ENCODE peak calls at places on chromosome 11, in ten cellular contexts. U, B, O, T, Y, G, Q, P, A and S are unnamed samples.

GRCh38 chr11:70569173-70569890 is 171.0 kb downstream of the CTTN start:
- DNase-seq in U (no peak), B (no peak), O (no peak), T (no peak), Y (no peak), G (no peak), Q (no peak), P (no peak), A (no peak), S (no peak)

GRCh38 chr11:2584812-2585565 is 114.8 kb downstream of the KCNQ1OT1 start:
- DNase-seq in U (peak; percentile 46), B (no peak), O (no peak), T (no peak), Y (peak; percentile 8), G (no peak), Q (no peak), P (peak; percentile 10), A (peak; percentile 1), S (no peak)

GRCh38 chr11:10519630-10520029 is 21.4 kb downstream of the RNF141 start:
- DNase-seq in U (no peak), B (no peak), O (no peak), T (no peak), Y (no peak), G (no peak), Q (no peak), P (no peak), A (no peak), S (no peak)

GRCh38 chr11:9529333-9529648 is 44.2 kb upstream of the WEE1 start:
- DNase-seq in U (peak; percentile 74), B (no peak), O (no peak), T (no peak), Y (no peak), G (no peak), Q (no peak), P (no peak), A (no peak), S (peak; percentile 79)

GRCh38 chr11:94171693-94172440 is 43.2 kb downstream of the PANX1 start:
- DNase-seq in U (peak; percentile 61), B (peak; percentile 49), O (no peak), T (peak; percentile 31), Y (no peak), G (peak; percentile 49), Q (peak; percentile 6), P (no peak), A (peak; percentile 38), S (peak; percentile 46)

GRCh38 chr11:43983221-43983795 is 40.9 kb downstream of the C11orf96 start:
- DNase-seq in U (no peak), B (no peak), O (no peak), T (no peak), Y (no peak), G (no peak), Q (no peak), P (no peak), A (no peak), S (no peak)

GRCh38 chr11:125347261-125347585 is 148.8 kb downstream of the FEZ1 start:
- DNase-seq in U (no peak), B (no peak), O (no peak), T (no peak), Y (no peak), G (peak; percentile 88), Q (no peak), P (no peak), A (no peak), S (no peak)

GRCh38 chr11:61803889-61804647 is 11.4 kb downstream of the FEN1 start:
- DNase-seq in U (no peak), B (no peak), O (no peak), T (no peak), Y (no peak), G (no peak), Q (no peak), P (peak; percentile 48), A (no peak), S (no peak)

GRCh38 chr11:33452806-33453205 is 195.6 kb downstream of the HIPK3 start:
- DNase-seq in U (peak; percentile 85), B (no peak), O (peak; percentile 82), T (no peak), Y (no peak), G (no peak), Q (no peak), P (no peak), A (no peak), S (peak; percentile 27)

GRCh38 chr11:65204646-65205601 is 23.2 kb downstream of the CAPN1 start:
- DNase-seq in U (peak; percentile 85), B (peak; percentile 46), O (no peak), T (peak; percentile 65), Y (peak; percentile 43), G (peak; percentile 73), Q (no peak), P (peak; percentile 20), A (peak; percentile 67), S (peak; percentile 74)

GRCh38 chr11:47914743-47915142 is 65.6 kb upstream of the PTPRJ start:
- DNase-seq in U (no peak), B (no peak), O (no peak), T (no peak), Y (no peak), G (no peak), Q (no peak), P (no peak), A (no peak), S (peak; percentile 43)

GRCh38 chr11:115581871-115582639 is 77.8 kb upstream of the CADM1 start:
- DNase-seq in U (peak; percentile 84), B (no peak), O (no peak), T (no peak), Y (no peak), G (no peak), Q (peak; percentile 72), P (no peak), A (no peak), S (peak; percentile 96)

GRCh38 chr11:57546869-57547518 is 9.6 kb downstream of the SMTNL1 start:
- DNase-seq in U (peak; percentile 89), B (peak; percentile 63), O (no peak), T (no peak), Y (no peak), G (no peak), Q (no peak), P (peak; percentile 59), A (no peak), S (peak; percentile 16)

GRCh38 chr11:1654388-1655167 is 25.0 kb downstream of the KRTAP5-5 start:
- DNase-seq in U (peak; percentile 52), B (no peak), O (no peak), T (no peak), Y (no peak), G (no peak), Q (no peak), P (no peak), A (no peak), S (no peak)

GRCh38 chr11:15897211-15897960 is 459.0 kb downstream of the SOX6 start:
- DNase-seq in U (peak; percentile 65), B (no peak), O (no peak), T (no peak), Y (no peak), G (no peak), Q (no peak), P (no peak), A (peak; percentile 61), S (no peak)

GRCh38 chr11:67119577-67120391 is 721 bp downstream of the KDM2A start:
- DNase-seq in U (peak; percentile 59), B (peak; percentile 42), O (no peak), T (peak; percentile 46), Y (peak; percentile 36), G (peak; percentile 11), Q (no peak), P (peak; percentile 19), A (peak; percentile 21), S (peak; percentile 58)

GRCh38 chr11:116224154-116224888 is 548.5 kb downstream of the BUD13 start:
- DNase-seq in U (peak; percentile 65), B (peak; percentile 60), O (no peak), T (peak; percentile 30), Y (peak; percentile 42), G (peak; percentile 51), Q (peak; percentile 24), P (peak; percentile 26), A (peak; percentile 40), S (peak; percentile 78)

GRCh38 chr11:131584694-131585592 is 214.5 kb downstream of the NTM start:
- DNase-seq in U (peak; percentile 66), B (peak; percentile 22), O (no peak), T (peak; percentile 100), Y (no peak), G (no peak), Q (no peak), P (no peak), A (peak; percentile 99), S (peak; percentile 44)

GRCh38 chr11:88398372-88399140 is 61.0 kb upstream of the CTSC start:
- DNase-seq in U (no peak), B (peak; percentile 13), O (no peak), T (no peak), Y (no peak), G (no peak), Q (no peak), P (no peak), A (no peak), S (peak; percentile 8)

GRCh38 chr11:65425971-65426838 is 3.6 kb downstream of the NEAT1 start:
- DNase-seq in U (peak; percentile 15), B (peak; percentile 91), O (no peak), T (peak; percentile 73), Y (no peak), G (no peak), Q (no peak), P (peak; percentile 28), A (no peak), S (no peak)

GRCh38 chr11:114762437-114762836 is 84.1 kb downstream of the NXPE2 start:
- DNase-seq in U (peak; percentile 84), B (peak; percentile 13), O (peak; percentile 2), T (peak; percentile 37), Y (peak; percentile 57), G (peak; percentile 46), Q (peak; percentile 58), P (peak; percentile 52), A (peak; percentile 75), S (peak; percentile 57)

GRCh38 chr11:116485425-116485824 is 287.4 kb downstream of the BUD13 start:
- DNase-seq in U (no peak), B (no peak), O (no peak), T (no peak), Y (no peak), G (no peak), Q (no peak), P (no peak), A (no peak), S (no peak)

GRCh38 chr11:117614695-117615094 is 182.3 kb downstream of the DSCAML1 start:
- DNase-seq in U (no peak), B (no peak), O (no peak), T (no peak), Y (no peak), G (no peak), Q (no peak), P (no peak), A (no peak), S (no peak)

GRCh38 chr11:29448246-29448877 is 568.5 kb downstream of the KCNA4 start:
- DNase-seq in U (no peak), B (peak; percentile 5), O (no peak), T (peak; percentile 8), Y (no peak), G (peak; percentile 23), Q (no peak), P (peak; percentile 34), A (peak; percentile 33), S (peak; percentile 13)

GRCh38 chr11:2097356-2097997 is 41.7 kb downstream of the IGF2 start:
- DNase-seq in U (peak; percentile 83), B (no peak), O (peak; percentile 38), T (no peak), Y (peak; percentile 35), G (peak; percentile 80), Q (no peak), P (peak; percentile 35), A (no peak), S (no peak)

GRCh38 chr11:72864692-72865655 is 50.8 kb downstream of the ATG16L2 start:
- DNase-seq in U (no peak), B (no peak), O (no peak), T (no peak), Y (no peak), G (no peak), Q (no peak), P (no peak), A (no peak), S (no peak)

GRCh38 chr11:119493712-119494111 is 70.7 kb upstream of the THY1 start:
- DNase-seq in U (peak; percentile 91), B (peak; percentile 33), O (no peak), T (no peak), Y (peak; percentile 70), G (peak; percentile 55), Q (no peak), P (no peak), A (no peak), S (peak; percentile 38)

GRCh38 chr11:86596861-86597632 is 75.4 kb downstream of the ME3 start:
- DNase-seq in U (no peak), B (no peak), O (no peak), T (no peak), Y (no peak), G (no peak), Q (peak; percentile 3), P (peak; percentile 35), A (no peak), S (peak; percentile 42)